ENCODE peak calls at places on chromosomes 5 and 9, in five cellular contexts. O, E, V, S and G are unnamed samples.

GRCh38 chr5:40484495-40484894 is 195.2 kb upstream of the PTGER4 start:
- DNase-seq in O (no peak), S (no peak), E (no peak), V (no peak), G (no peak)

GRCh38 chr9:38362912-38363588 is 29.5 kb upstream of the ALDH1B1 start:
- DNase-seq in O (no peak), S (peak), E (peak), V (no peak), G (peak)

GRCh38 chr5:52582313-52582712 is 205.4 kb upstream of the ITGA1 start:
- DNase-seq in V (no peak), E (no peak), S (no peak), O (no peak), G (no peak)

GRCh38 chr9:137168907-137169763 is 716 bp downstream of the LRRC26 start:
- DNase-seq in S (peak), V (no peak), E (peak), O (peak), G (peak)

GRCh38 chr5:77852068-77852513 is 76.0 kb upstream of the TBCA start:
- DNase-seq in V (no peak), S (no peak), O (no peak), E (no peak), G (no peak)

GRCh38 chr5:36728697-36729543 is 122.5 kb downstream of the SLC1A3 start:
- DNase-seq in S (peak), V (no peak), E (peak), O (no peak), G (peak)

GRCh38 chr5:113527746-113528145 is 14.3 kb downstream of the YTHDC2 start:
- DNase-seq in V (no peak), E (no peak), S (no peak), O (no peak), G (no peak)

GRCh38 chr9:123335227-123335985 is 20.6 kb upstream of the CRB2 start:
- DNase-seq in S (peak), V (no peak), E (no peak), O (no peak), G (no peak)

GRCh38 chr9:26975728-26976707 is 19.8 kb downstream of the IFT74 start:
- DNase-seq in O (no peak), S (no peak), V (no peak), E (peak), G (peak)

GRCh38 chr9:91856419-91856818 is 93.6 kb downstream of the ROR2 start:
- DNase-seq in V (no peak), E (no peak), S (peak), O (no peak), G (peak)